ENCODE peak calls at places on chromosomes 1 and 21, in eight cellular contexts. V is tibial nerve; Q is head of caudate nucleus; H is hippocampal formation; P is adrenal gland; W is activated CD4-positive, alpha-beta T cell treated with anti-CD3 and anti-CD28 coated beads, Interleukin-2, amount 10 ng/mL, durations not matched to agents 7 days and 5 days; X is transverse colon; C is SW480. N is an unnamed sample.

GRCh38 chr21:43361127-43361492 is 65.8 kb downstream of the SIK1 start:
- DNase-seq in V (no peak), Q (no peak), H (no peak), P (peak), W (peak), X (peak), C (no peak), N (peak)

GRCh38 chr1:164598719-164599118 is 39.7 kb downstream of the PBX1 start:
- DNase-seq in V (no peak), Q (no peak), H (no peak), P (no peak), W (no peak), X (peak), C (no peak), N (no peak)

GRCh38 chr1:184163674-184164470 is 112.3 kb downstream of the TSEN15 start:
- DNase-seq in V (no peak), Q (no peak), H (no peak), P (peak), W (no peak), X (no peak), C (peak), N (no peak)

GRCh38 chr1:110003747-110004428 is 19.3 kb downstream of the AHCYL1 start:
- DNase-seq in V (peak), Q (peak), H (no peak), P (peak), W (peak), X (peak), C (no peak), N (peak)

GRCh38 chr1:161389691-161390558 is 22.2 kb upstream of the CFAP126 start:
- DNase-seq in V (peak), Q (peak), H (peak), P (peak), W (peak), X (peak), C (peak), N (peak)

GRCh38 chr1:157691285-157691920 is 9.2 kb downstream of the FCRL3 start:
- DNase-seq in V (no peak), Q (no peak), H (no peak), P (no peak), W (no peak), X (no peak), C (peak), N (no peak)

GRCh38 chr1:215739028-215739427 is 171.9 kb downstream of the KCTD3 start:
- DNase-seq in V (no peak), Q (no peak), H (no peak), P (no peak), W (no peak), X (no peak), C (no peak), N (no peak)

GRCh38 chr1:13792429-13792828 is 92.4 kb downstream of the PRDM2 start:
- DNase-seq in V (no peak), Q (no peak), H (no peak), P (peak), W (no peak), X (no peak), C (no peak), N (no peak)

GRCh38 chr21:41865002-41865777 is 14.0 kb downstream of the PRDM15 start:
- DNase-seq in V (no peak), Q (no peak), H (no peak), P (no peak), W (no peak), X (peak), C (no peak), N (no peak)

GRCh38 chr1:30715216-30715615 is 8.2 kb downstream of the MATN1 start:
- DNase-seq in V (no peak), Q (no peak), H (no peak), P (no peak), W (no peak), X (no peak), C (no peak), N (peak)

GRCh38 chr1:964691-965525 is 1.4 kb upstream of the PLEKHN1 start:
- DNase-seq in V (no peak), Q (no peak), H (no peak), P (no peak), W (no peak), X (no peak), C (no peak), N (no peak)

GRCh38 chr1:28886731-28887417 is 27.5 kb upstream of the EPB41 start:
- DNase-seq in V (peak), Q (peak), H (peak), P (peak), W (peak), X (peak), C (peak), N (peak)

GRCh38 chr1:171081220-171081993 is 9.3 kb upstream of the FMO3 start:
- DNase-seq in V (no peak), Q (no peak), H (no peak), P (no peak), W (no peak), X (no peak), C (peak), N (no peak)

GRCh38 chr1:28159243-28159642 is 17.2 kb downstream of the PTAFR start:
- DNase-seq in V (no peak), Q (no peak), H (no peak), P (no peak), W (no peak), X (no peak), C (no peak), N (no peak)

GRCh38 chr1:39575191-39576015 is 1.2 kb downstream of the PABPC4 start:
- DNase-seq in V (no peak), Q (peak), H (no peak), P (peak), W (peak), X (peak), C (peak), N (peak)

GRCh38 chr1:236149696-236150228 is 7.4 kb downstream of the GPR137B start:
- DNase-seq in V (no peak), Q (no peak), H (no peak), P (no peak), W (no peak), X (no peak), C (no peak), N (no peak)

GRCh38 chr1:237012789-237013383 is 8.6 kb upstream of the MT1HL1 start:
- DNase-seq in V (no peak), Q (no peak), H (no peak), P (no peak), W (no peak), X (peak), C (peak), N (no peak)

GRCh38 chr1:24830680-24831272 is 85.5 kb downstream of the CLIC4 start:
- DNase-seq in V (no peak), Q (no peak), H (no peak), P (no peak), W (peak), X (no peak), C (peak), N (no peak)

GRCh38 chr1:164647211-164647610 is 88.2 kb downstream of the PBX1 start:
- DNase-seq in V (no peak), Q (no peak), H (no peak), P (no peak), W (no peak), X (peak), C (no peak), N (no peak)

GRCh38 chr1:21663951-21664805 is 5.0 kb downstream of the RAP1GAP start:
- DNase-seq in V (no peak), Q (peak), H (no peak), P (peak), W (no peak), X (no peak), C (no peak), N (no peak)

GRCh38 chr1:235741294-235741693 is 91.7 kb upstream of the GNG4 start:
- DNase-seq in V (no peak), Q (no peak), H (no peak), P (no peak), W (no peak), X (no peak), C (no peak), N (no peak)

GRCh38 chr1:183632964-183633363 is 2.6 kb downstream of the ARPC5 start:
- DNase-seq in V (no peak), Q (no peak), H (no peak), P (no peak), W (no peak), X (no peak), C (no peak), N (no peak)

GRCh38 chr1:179234863-179235262 is 5.4 kb upstream of the ABL2 start:
- DNase-seq in V (no peak), Q (no peak), H (no peak), P (no peak), W (no peak), X (no peak), C (no peak), N (no peak)

GRCh38 chr1:27402349-27402754 is 9.9 kb downstream of the GPR3 start:
- DNase-seq in V (peak), Q (peak), H (peak), P (peak), W (no peak), X (peak), C (peak), N (peak)

GRCh38 chr1:100441651-100442050 is 89.3 kb downstream of the CDC14A start:
- DNase-seq in V (no peak), Q (no peak), H (no peak), P (no peak), W (peak), X (no peak), C (no peak), N (no peak)

GRCh38 chr21:37378700-37379139 is 12.1 kb downstream of the DYRK1A start:
- DNase-seq in V (no peak), Q (no peak), H (no peak), P (no peak), W (no peak), X (no peak), C (no peak), N (no peak)

GRCh38 chr1:61459345-61459744 is 265.6 kb downstream of the TM2D1 start:
- DNase-seq in V (no peak), Q (no peak), H (no peak), P (no peak), W (no peak), X (no peak), C (no peak), N (no peak)

GRCh38 chr1:5962265-5963105 is 29.7 kb downstream of the NPHP4 start:
- DNase-seq in V (no peak), Q (no peak), H (no peak), P (no peak), W (no peak), X (no peak), C (no peak), N (no peak)

GRCh38 chr1:202285908-202286307 is 55.8 kb downstream of the UBE2T start:
- DNase-seq in V (no peak), Q (no peak), H (no peak), P (no peak), W (no peak), X (no peak), C (no peak), N (no peak)

GRCh38 chr1:16922466-16922865 is 735 bp downstream of the CROCC start:
- DNase-seq in V (no peak), Q (no peak), H (no peak), P (no peak), W (no peak), X (no peak), C (no peak), N (no peak)

GRCh38 chr1:55155522-55155921 is 59.6 kb downstream of the USP24 start:
- DNase-seq in V (no peak), Q (peak), H (peak), P (peak), W (no peak), X (peak), C (no peak), N (no peak)

GRCh38 chr21:38869946-38870345 is 64.2 kb downstream of the ETS2 start:
- DNase-seq in V (no peak), Q (no peak), H (no peak), P (no peak), W (no peak), X (no peak), C (peak), N (no peak)

GRCh38 chr1:240169188-240169587 is 77.5 kb downstream of the FMN2 start:
- DNase-seq in V (no peak), Q (no peak), H (no peak), P (no peak), W (no peak), X (no peak), C (peak), N (no peak)

GRCh38 chr1:18938008-18938706 is 18.3 kb downstream of the IFFO2 start:
- DNase-seq in V (no peak), Q (no peak), H (no peak), P (peak), W (no peak), X (no peak), C (no peak), N (no peak)

GRCh38 chr1:182135946-182136345 is 74.4 kb upstream of the ZNF648 start:
- DNase-seq in V (no peak), Q (no peak), H (no peak), P (no peak), W (no peak), X (no peak), C (no peak), N (no peak)

GRCh38 chr1:155093938-155094621 is 15.4 kb downstream of the EFNA3 start:
- DNase-seq in V (no peak), Q (peak), H (peak), P (no peak), W (no peak), X (no peak), C (peak), N (no peak)

GRCh38 chr1:59116920-59117542 is 179.9 kb upstream of the FGGY start:
- DNase-seq in V (no peak), Q (no peak), H (no peak), P (no peak), W (no peak), X (no peak), C (no peak), N (no peak)

GRCh38 chr1:48552420-48552819 is 80.4 kb upstream of the SPATA6 start:
- DNase-seq in V (no peak), Q (peak), H (no peak), P (no peak), W (no peak), X (no peak), C (peak), N (no peak)

GRCh38 chr1:54350360-54350759 is 55.8 kb downstream of the SSBP3 start:
- DNase-seq in V (no peak), Q (no peak), H (no peak), P (no peak), W (no peak), X (no peak), C (no peak), N (no peak)

GRCh38 chr1:212119397-212119837 is 83.9 kb downstream of the DTL start:
- DNase-seq in V (no peak), Q (no peak), H (no peak), P (no peak), W (no peak), X (no peak), C (no peak), N (no peak)

N was measured in testis.